ENCODE peak calls at places on chromosomes 3 and 15, in nine cellular contexts. R is stomach, J is transverse colon, W is breast epithelium, E is HepG2, M is sigmoid colon, G is endothelial cell of umbilical vein, O is spleen, B is HL-60. Q is an unnamed sample.

GRCh38 chr3:20552605-20553275 is 366.7 kb upstream of the SGO1 start:
- DNase-seq in E (no peak), B (no peak), O (no peak), M (peak), R (no peak), G (no peak), J (no peak), W (no peak), Q (peak)

GRCh38 chr3:173284301-173284700 is 113.2 kb upstream of the NLGN1 start:
- DNase-seq in W (no peak), R (no peak), B (no peak), M (no peak), G (no peak), O (no peak), J (no peak), E (no peak), Q (no peak)

GRCh38 chr3:122618614-122619013 is 41.2 kb downstream of the PARP15 start:
- DNase-seq in R (no peak), J (no peak), W (no peak), E (no peak), O (no peak), M (no peak), G (no peak), B (no peak), Q (no peak)

GRCh38 chr3:42036483-42036823 is 54.7 kb upstream of the TRAK1 start:
- DNase-seq in J (no peak), O (no peak), E (peak), W (no peak), M (peak), G (peak), B (no peak), R (no peak), Q (peak)

GRCh38 chr3:32018723-32019564 is 37.4 kb downstream of the ZNF860 start:
- DNase-seq in R (no peak), W (no peak), O (no peak), M (no peak), E (peak), J (no peak), B (peak), G (peak), Q (no peak)

GRCh38 chr3:52385157-52385556 is 59.7 kb downstream of the SEMA3G start:
- DNase-seq in B (peak), M (no peak), O (no peak), R (no peak), J (no peak), E (peak), G (peak), W (no peak), Q (no peak)

GRCh38 chr3:39108309-39108708 is 829 bp downstream of the TTC21A start:
- DNase-seq in G (no peak), O (no peak), E (no peak), J (peak), M (no peak), W (no peak), R (no peak), B (no peak), Q (no peak)

GRCh38 chr3:116001063-116001765 is 377.9 kb downstream of the GAP43 start:
- DNase-seq in O (no peak), J (no peak), R (no peak), G (no peak), M (no peak), W (no peak), B (no peak), E (no peak), Q (no peak)

GRCh38 chr15:64911317-64912186 is at the start of gene ANKDD1A:
- DNase-seq in B (no peak), R (peak), G (peak), J (peak), W (peak), O (peak), M (peak), E (no peak), Q (peak)

GRCh38 chr3:43736558-43736995 is 45.8 kb downstream of the ABHD5 start:
- DNase-seq in W (no peak), J (peak), B (no peak), E (no peak), R (no peak), O (no peak), G (no peak), M (no peak), Q (no peak)

GRCh38 chr3:155871746-155872158 is 1.3 kb downstream of the GMPS start:
- DNase-seq in G (no peak), M (no peak), W (no peak), R (no peak), O (no peak), J (no peak), B (no peak), E (no peak), Q (no peak)

GRCh38 chr15:51801391-51801835 is 28.0 kb upstream of the TMOD3 start:
- DNase-seq in G (peak), J (no peak), R (no peak), E (peak), M (no peak), W (no peak), O (no peak), B (no peak), Q (no peak)

GRCh38 chr15:66729339-66729951 is 27.4 kb downstream of the SMAD6 start:
- DNase-seq in M (peak), R (no peak), O (no peak), W (no peak), G (peak), E (no peak), J (no peak), B (no peak), Q (peak)

GRCh38 chr15:51491941-51492340 is 130.6 kb downstream of the DMXL2 start:
- DNase-seq in M (no peak), J (no peak), B (no peak), O (no peak), R (no peak), W (no peak), E (no peak), G (no peak), Q (no peak)

GRCh38 chr3:65672876-65673815 is 365.6 kb downstream of the MAGI1 start:
- DNase-seq in R (peak), W (no peak), E (peak), M (peak), O (no peak), G (peak), B (peak), J (peak), Q (no peak)

GRCh38 chr15:43093026-43093425 is 12.8 kb downstream of the UBR1 start:
- DNase-seq in O (no peak), J (no peak), M (no peak), G (no peak), W (no peak), E (no peak), B (peak), R (no peak), Q (no peak)

GRCh38 chr3:55564709-55565108 is 77.6 kb upstream of the WNT5A start:
- DNase-seq in J (no peak), G (no peak), E (no peak), O (no peak), R (no peak), M (no peak), W (no peak), B (no peak), Q (no peak)

GRCh38 chr3:151216641-151217040 is 13.6 kb upstream of the GPR171 start:
- DNase-seq in E (no peak), R (no peak), J (no peak), W (no peak), M (no peak), O (no peak), G (no peak), B (no peak), Q (no peak)

GRCh38 chr15:57732526-57733331 is 26.2 kb downstream of the POLR2M start:
- DNase-seq in B (peak), W (no peak), G (peak), O (no peak), R (peak), E (peak), J (peak), M (no peak), Q (no peak)

GRCh38 chr15:80898040-80898439 is 91.6 kb downstream of the MESD start:
- DNase-seq in O (no peak), W (no peak), E (peak), B (no peak), J (no peak), R (no peak), M (no peak), G (no peak), Q (no peak)

GRCh38 chr3:58568572-58569286 is 8.5 kb downstream of the FAM107A start:
- DNase-seq in E (peak), R (peak), W (peak), J (peak), O (peak), B (peak), G (peak), M (peak), Q (no peak)

GRCh38 chr15:79673416-79674123 is 223.2 kb downstream of the MTHFS start:
- DNase-seq in O (no peak), G (no peak), R (no peak), J (no peak), M (no peak), W (no peak), B (no peak), E (no peak), Q (no peak)

GRCh38 chr15:39391230-39391629 is 189.6 kb upstream of the THBS1 start:
- DNase-seq in M (peak), J (peak), B (no peak), O (no peak), R (no peak), G (no peak), E (no peak), W (no peak), Q (peak)

GRCh38 chr15:78216276-78217229 is 17.8 kb downstream of the ACSBG1 start:
- DNase-seq in B (no peak), J (peak), E (no peak), W (peak), M (peak), O (no peak), G (no peak), R (peak), Q (peak)

GRCh38 chr3:123423026-123423425 is 25.9 kb downstream of the ADCY5 start:
- DNase-seq in R (no peak), E (no peak), J (peak), G (no peak), B (no peak), M (no peak), O (no peak), W (no peak), Q (no peak)

GRCh38 chr3:41881233-41881821 is 80.6 kb downstream of the ULK4 start:
- DNase-seq in W (no peak), J (no peak), E (peak), G (peak), B (no peak), O (no peak), M (no peak), R (no peak), Q (no peak)

GRCh38 chr3:46878796-46879436 is 1.4 kb downstream of the PTH1R start:
- DNase-seq in M (no peak), R (no peak), G (no peak), B (no peak), E (peak), W (no peak), O (no peak), J (no peak), Q (no peak)

GRCh38 chr3:114674041-114674440 is 380.2 kb downstream of the TIGIT start:
- DNase-seq in O (no peak), R (no peak), E (no peak), W (no peak), J (no peak), G (no peak), M (no peak), B (no peak), Q (no peak)

GRCh38 chr3:186930143-186930638 is at the start of gene ST6GAL1:
- DNase-seq in M (peak), B (peak), J (peak), E (peak), W (peak), G (peak), O (peak), R (peak), Q (peak)
- TF ChIP-seq CTCF in M (no peak), B (no peak), J (peak), E (peak), W (no peak), G (peak), O (peak), R (peak), Q (peak)

GRCh38 chr3:130091958-130092357 is 10.3 kb downstream of the ALG1L2 start:
- DNase-seq in M (no peak), J (no peak), W (no peak), E (no peak), G (no peak), B (no peak), R (no peak), O (peak), Q (no peak)

GRCh38 chr3:130088061-130088460 is 6.4 kb downstream of the ALG1L2 start:
- DNase-seq in M (peak), J (no peak), G (no peak), B (no peak), R (no peak), W (no peak), O (no peak), E (no peak), Q (no peak)

DNA sequence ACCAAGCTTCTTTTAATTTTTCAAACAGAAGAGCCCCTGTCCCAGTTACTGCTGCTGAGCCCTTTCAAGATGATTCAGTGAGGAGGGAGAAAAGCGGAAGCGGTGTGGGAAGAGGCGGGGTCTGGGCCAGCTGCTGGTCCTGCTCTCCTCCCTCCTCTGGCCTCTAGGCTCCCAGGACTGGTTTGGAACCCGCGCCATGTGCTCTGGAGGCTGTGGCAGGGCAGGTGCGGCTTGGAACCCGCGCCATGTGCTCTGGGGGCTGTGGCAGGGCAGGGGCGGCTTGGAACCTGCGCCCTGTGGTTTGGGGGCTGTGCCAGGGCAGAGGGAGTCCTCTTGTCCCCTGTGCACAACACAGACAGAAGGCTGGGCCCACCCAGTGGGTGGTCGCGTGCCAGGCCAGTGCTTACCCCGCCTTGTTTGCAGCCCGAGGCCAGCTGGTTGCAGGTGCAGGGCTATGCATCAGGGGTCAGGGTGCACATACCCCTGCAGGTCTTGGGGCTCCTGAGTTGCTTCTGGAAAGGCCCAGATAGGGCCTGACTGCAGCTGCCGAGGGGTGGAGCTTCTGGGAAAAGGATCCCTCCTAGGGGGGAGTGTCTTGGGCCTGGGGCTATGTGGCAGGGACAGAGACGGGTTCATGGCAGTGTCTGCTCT is 12.2 kb downstream of the ALG1L2 start:
- DNase-seq in J (peak), G (no peak), R (no peak), B (peak), M (no peak), O (peak), W (no peak), E (no peak), Q (peak)
- TF ChIP-seq POLR2AphosphoS5 in J (no peak), G (no peak), R (no peak), B (peak), M (no peak), O (no peak), W (no peak), E (no peak), Q (no peak)

GRCh38 chr3:135929670-135930069 is 35.9 kb upstream of the PPP2R3A start:
- DNase-seq in M (peak), R (no peak), O (no peak), B (no peak), E (no peak), G (no peak), W (peak), J (peak), Q (no peak)
- TF ChIP-seq CTCF in M (no peak), R (no peak), O (no peak), B (no peak), E (no peak), G (no peak), W (no peak), J (no peak), Q (no peak)

DNA sequence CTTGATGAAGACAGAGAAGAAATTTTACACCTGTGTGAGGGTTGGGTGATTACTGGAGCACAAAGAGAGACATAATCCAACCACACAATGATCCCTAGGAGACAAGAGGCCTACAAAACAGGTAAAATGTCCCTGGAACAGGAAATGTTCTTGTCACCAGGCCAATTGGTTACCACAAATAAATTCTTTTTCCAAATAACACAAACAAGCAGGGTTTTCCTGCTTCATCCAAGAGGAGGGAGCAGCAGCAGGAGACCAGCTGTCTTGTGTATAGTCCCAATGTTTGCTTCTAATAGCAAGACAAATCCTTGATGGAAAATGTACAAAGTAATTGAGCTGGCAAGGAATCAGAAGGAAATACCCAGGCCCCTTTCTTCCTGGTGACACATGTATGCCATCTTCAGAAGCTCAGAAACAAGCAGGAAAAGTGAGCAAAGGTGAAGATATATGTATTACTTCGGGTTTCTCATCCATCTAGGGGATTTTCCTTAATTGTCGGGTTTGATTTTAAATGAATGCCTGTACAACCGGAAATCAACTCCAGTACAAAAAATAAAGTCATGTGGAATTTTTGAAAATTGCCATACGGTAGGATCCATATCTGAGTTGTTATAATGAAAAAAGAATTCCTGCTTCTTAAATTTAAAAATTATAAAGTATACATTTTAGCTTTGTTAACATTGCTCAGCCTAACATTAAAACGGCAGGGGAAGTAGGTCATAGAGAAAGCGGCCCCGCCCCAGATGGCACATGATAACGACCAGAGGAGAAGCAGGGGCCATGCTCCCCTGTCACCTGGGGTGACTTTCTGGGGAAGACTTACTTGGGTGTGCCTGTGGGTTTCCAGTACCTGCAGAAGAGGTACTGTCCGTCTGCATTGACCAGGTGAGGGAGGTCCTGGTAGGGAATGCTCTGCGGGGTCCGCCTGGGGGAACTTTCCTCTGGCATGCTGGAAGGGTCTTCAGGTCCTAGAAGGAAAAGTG is 1.2 kb downstream of the MGLL start:
- DNase-seq in O (peak), R (peak), B (peak), W (no peak), G (peak), E (no peak), M (no peak), J (peak), Q (peak)
- TF ChIP-seq POLR2AphosphoS5 in O (no peak), R (no peak), B (no peak), W (no peak), G (no peak), E (no peak), M (no peak), J (peak), Q (peak)

GRCh38 chr3:167406876-167407492 is 26.9 kb upstream of the ZBBX start:
- DNase-seq in G (peak), E (peak), B (peak), O (no peak), R (peak), W (no peak), M (no peak), J (peak), Q (no peak)
- TF ChIP-seq CTCF in G (peak), E (peak), B (peak), O (no peak), R (no peak), W (no peak), M (no peak), J (no peak), Q (peak)

DNA sequence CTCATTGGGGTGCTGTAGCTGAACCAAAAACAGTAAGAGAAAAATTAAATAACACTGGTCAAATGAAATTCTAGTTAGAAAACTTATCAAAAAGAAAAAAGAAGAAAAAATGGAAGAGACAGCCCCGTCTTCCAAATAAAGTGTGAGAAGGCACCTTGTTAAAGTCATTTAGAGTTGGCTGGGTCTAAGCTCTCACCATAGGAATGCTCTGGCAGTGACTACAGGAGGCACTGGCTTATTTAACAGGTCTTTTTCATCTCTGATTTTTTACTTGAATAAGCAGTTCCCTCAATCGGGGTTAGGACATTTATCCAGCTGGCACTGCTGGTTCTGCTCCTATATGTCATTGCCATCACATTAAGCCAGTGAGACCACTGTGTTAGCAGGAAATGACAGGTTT is 1.6 kb upstream of the ABI3BP start:
- DNase-seq in B (no peak), R (no peak), G (no peak), W (no peak), J (no peak), M (no peak), O (no peak), E (no peak), Q (no peak)
- TF ChIP-seq POLR2AphosphoS5 in B (no peak), R (no peak), G (no peak), W (no peak), J (no peak), M (peak), O (no peak), E (no peak), Q (no peak)

GRCh38 chr15:30997270-30997669 is 5.8 kb upstream of the MTMR10 start:
- DNase-seq in B (no peak), E (no peak), M (no peak), W (no peak), R (no peak), J (no peak), O (no peak), G (no peak), Q (no peak)
- TF ChIP-seq CTCF in B (no peak), E (no peak), M (no peak), W (no peak), R (no peak), J (no peak), O (no peak), G (no peak), Q (no peak)